ENCODE peak calls at places on chromosome 9, in nine cellular contexts. J, V, X, A, Y, I, W, O and T are unnamed samples.
A peak's percentile ranks its signal among the peaks of the same experiment; 100 is the strongest.

GRCh38 chr9:79382044-79382443 is 189.7 kb upstream of the TLE4 start:
- DNase-seq in W (no peak), O (no peak), X (no peak), Y (no peak), I (no peak), V (no peak), A (no peak), J (no peak), T (no peak)

GRCh38 chr9:117705386-117705785 is 1.2 kb downstream of the TLR4 start:
- DNase-seq in X (no peak), J (no peak), O (no peak), I (no peak), A (no peak), W (no peak), Y (no peak), V (no peak), T (no peak)

GRCh38 chr9:89483592-89484474 is 14.1 kb downstream of the SEMA4D start:
- DNase-seq in V (no peak), Y (no peak), I (no peak), O (no peak), W (no peak), A (no peak), X (no peak), J (peak; percentile 43), T (peak; percentile 77)

GRCh38 chr9:97840521-97840920 is 12.5 kb upstream of the FOXE1 start:
- DNase-seq in V (no peak), O (no peak), Y (no peak), W (no peak), I (no peak), A (no peak), J (no peak), X (no peak), T (no peak)

GRCh38 chr9:19988281-19988680 is 199.4 kb upstream of the SLC24A2 start:
- DNase-seq in Y (no peak), I (no peak), A (no peak), X (no peak), V (no peak), O (no peak), J (no peak), W (no peak), T (no peak)

GRCh38 chr9:117720066-117720465 is 15.9 kb downstream of the TLR4 start:
- DNase-seq in J (no peak), W (no peak), X (no peak), O (no peak), I (no peak), Y (no peak), V (no peak), A (no peak), T (no peak)

GRCh38 chr9:4575997-4576396 is 85.7 kb downstream of the SLC1A1 start:
- DNase-seq in A (no peak), W (no peak), Y (no peak), I (no peak), O (no peak), X (no peak), V (no peak), J (no peak), T (no peak)

GRCh38 chr9:121299467-121300282 is 31.7 kb downstream of the GSN start:
- DNase-seq in I (no peak), V (peak; percentile 89), X (peak; percentile 88), Y (peak; percentile 43), O (peak; percentile 93), W (no peak), J (peak; percentile 57), A (no peak), T (no peak)

GRCh38 chr9:131404581-131404980 is 10.7 kb downstream of the PRRC2B start:
- DNase-seq in V (no peak), J (no peak), X (no peak), W (no peak), I (peak; percentile 53), A (no peak), Y (no peak), O (no peak), T (no peak)
- H3K4me3 ChIP-seq in V (no peak overlapping the region), J (no peak overlapping the region), X (peak overlapping the region; percentile 37), W (no peak overlapping the region), I (no peak overlapping the region), A (no peak overlapping the region), Y (no peak overlapping the region), O (peak overlapping the region; percentile 46), T (no peak overlapping the region)

GRCh38 chr9:111898331-111899096 is 1.9 kb downstream of the UGCG start:
- DNase-seq in W (no peak), Y (no peak), V (no peak), I (peak; percentile 26), X (no peak), O (no peak), A (peak; percentile 12), J (no peak), T (no peak)
- H3K4me3 ChIP-seq in W (peak overlapping the region; percentile 81), Y (peak overlapping the region; percentile 75), V (no peak overlapping the region), I (peak overlapping the region; percentile 89), X (peak overlapping the region; percentile 95), O (peak overlapping the region; percentile 91), A (peak overlapping the region; percentile 96), J (peak overlapping the region; percentile 93), T (peak overlapping the region; percentile 68)

DNA sequence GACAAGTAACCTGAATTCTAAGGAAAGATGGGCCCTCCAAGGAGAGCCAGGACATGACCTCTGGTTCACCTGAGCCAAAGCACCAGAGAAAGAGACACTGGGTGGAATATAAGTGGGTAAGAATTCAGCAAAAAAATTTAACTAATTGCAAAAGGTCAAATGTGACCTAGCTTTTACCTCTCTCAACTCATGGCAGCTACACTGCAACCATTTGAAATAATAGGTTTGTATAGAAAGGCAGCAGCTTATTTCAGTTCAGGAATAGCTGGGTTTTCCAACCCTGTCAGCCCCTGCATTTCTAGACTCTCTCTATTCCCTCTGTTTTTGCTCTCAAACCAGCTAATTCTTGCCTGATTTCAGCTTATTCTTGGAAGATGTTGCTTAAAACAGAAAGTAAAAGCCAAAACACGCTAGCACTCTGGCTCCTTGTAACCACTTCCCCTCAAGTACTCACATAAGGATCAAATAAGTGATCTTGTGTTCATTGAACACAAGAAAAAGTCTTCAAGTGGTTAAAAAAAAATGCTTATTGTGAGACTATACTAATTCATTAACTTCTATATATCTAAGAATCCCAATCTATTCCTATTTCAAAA is 101.1 kb upstream of the NR4A3 start:
- DNase-seq in X (no peak), V (no peak), Y (peak; percentile 40), A (peak; percentile 66), O (no peak), W (no peak), I (peak; percentile 22), J (no peak), T (peak; percentile 84)
- H3K4me3 ChIP-seq in X (peak overlapping the region; percentile 56), V (no peak overlapping the region), Y (no peak overlapping the region), A (peak overlapping the region; percentile 58), O (peak overlapping the region; percentile 43), W (no peak overlapping the region), I (no peak overlapping the region), J (peak overlapping the region; percentile 19), T (peak overlapping the region; percentile 47)

GRCh38 chr9:134932171-134932570 is 14.5 kb upstream of the FCN1 start:
- DNase-seq in V (no peak), X (no peak), Y (no peak), W (no peak), J (no peak), O (no peak), I (no peak), A (no peak), T (no peak)

GRCh38 chr9:134935056-134936020 is 17.6 kb upstream of the FCN1 start:
- DNase-seq in I (no peak), Y (no peak), X (no peak), W (no peak), A (no peak), V (peak; percentile 67), J (no peak), O (no peak), T (no peak)

GRCh38 chr9:134930404-134930803 is 12.7 kb upstream of the FCN1 start:
- DNase-seq in O (no peak), W (no peak), V (peak; percentile 60), I (no peak), Y (no peak), J (no peak), X (no peak), A (no peak), T (no peak)

GRCh38 chr9:134933076-134933659 is 15.5 kb upstream of the FCN1 start:
- DNase-seq in I (no peak), A (no peak), W (no peak), X (no peak), Y (no peak), V (peak; percentile 18), O (no peak), J (no peak), T (no peak)

GRCh38 chr9:134932656-134933055 is 14.9 kb upstream of the FCN1 start:
- DNase-seq in J (no peak), W (no peak), A (no peak), I (no peak), X (no peak), V (no peak), Y (no peak), O (no peak), T (no peak)
- H3K4me3 ChIP-seq in J (no peak overlapping the region), W (no peak overlapping the region), A (no peak overlapping the region), I (no peak overlapping the region), X (no peak overlapping the region), V (no peak overlapping the region), Y (no peak overlapping the region), O (no peak overlapping the region), T (no peak overlapping the region)

GRCh38 chr9:136438548-136438908 is 1.1 kb downstream of the INPP5E start:
- DNase-seq in W (no peak), V (peak; percentile 81), I (peak; percentile 3), J (no peak), Y (peak; percentile 33), O (no peak), A (no peak), X (no peak), T (no peak)
- H3K4me3 ChIP-seq in W (peak overlapping the region; percentile 73), V (peak overlapping the region; percentile 71), I (peak overlapping the region; percentile 69), J (peak overlapping the region; percentile 91), Y (peak overlapping the region; percentile 81), O (peak overlapping the region; percentile 98), A (peak overlapping the region; percentile 77), X (peak overlapping the region; percentile 83), T (peak overlapping the region; percentile 58)

DNA sequence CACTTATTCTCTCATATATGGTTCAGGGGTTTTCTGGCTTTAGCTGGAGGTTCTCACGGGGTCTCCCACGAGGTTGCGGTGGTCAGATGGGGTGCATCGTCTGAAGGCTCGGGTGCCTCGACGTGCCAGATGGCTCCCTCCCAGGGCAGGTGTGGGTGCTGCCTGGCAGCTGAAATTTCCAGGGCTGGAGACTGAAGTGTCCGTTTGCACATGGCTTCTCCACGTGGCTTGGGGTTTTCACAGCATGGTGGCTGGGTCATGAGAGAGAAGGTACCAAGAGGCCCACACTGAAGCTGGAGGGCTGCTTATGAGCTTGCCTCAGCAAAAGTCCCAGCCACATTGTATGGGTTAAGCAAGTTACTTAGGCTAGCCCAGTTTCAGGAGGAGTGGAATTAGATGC is 218.6 kb downstream of the AGTPBP1 start:
- DNase-seq in O (no peak), J (no peak), V (peak; percentile 32), Y (no peak), W (no peak), I (no peak), X (no peak), A (no peak), T (no peak)
- H3K4me3 ChIP-seq in O (peak overlapping the region; percentile 60), J (no peak overlapping the region), V (peak overlapping the region; percentile 61), Y (no peak overlapping the region), W (peak overlapping the region; percentile 59), I (no peak overlapping the region), X (peak overlapping the region; percentile 56), A (no peak overlapping the region), T (peak overlapping the region; percentile 61)